ENCODE peak calls at places on chromosome 4, in seven cellular contexts. M is SK-N-SH, A is Panc1, Y is HepG2, I is K562, C is H1, P is GM12878. G is an unnamed sample.

GRCh38 chr4:116702949-116703348 is 382.4 kb downstream of the TRAM1L1 start:
- DNase-seq in M (peak), A (no peak), C (no peak), P (no peak), Y (peak), I (no peak), G (no peak)

GRCh38 chr4:2830632-2831610 is 12.7 kb upstream of the ADD1 start:
- DNase-seq in M (peak), C (no peak), I (no peak), P (no peak), Y (no peak), A (no peak), G (no peak)

GRCh38 chr4:109826719-109827118 is 1.1 kb upstream of the RRH start:
- DNase-seq in P (no peak), M (peak), A (no peak), C (no peak), I (peak), Y (no peak), G (no peak)

GRCh38 chr4:2333356-2333841 is 71.5 kb upstream of the MXD4 start:
- DNase-seq in Y (no peak), P (peak), I (no peak), M (peak), C (no peak), A (no peak), G (no peak)

GRCh38 chr4:125444166-125444565 is 129.4 kb downstream of the FAT4 start:
- DNase-seq in M (no peak), Y (no peak), A (no peak), I (no peak), P (no peak), C (no peak), G (no peak)

GRCh38 chr4:76716020-76716419 is 181.9 kb downstream of the SOWAHB start:
- DNase-seq in P (no peak), A (no peak), C (no peak), I (no peak), Y (no peak), M (no peak), G (no peak)

GRCh38 chr4:172725581-172725980 is 443.0 kb upstream of the GALNT7 start:
- DNase-seq in P (no peak), I (no peak), A (peak), Y (peak), M (no peak), C (no peak), G (no peak)

GRCh38 chr4:58042176-58042575 is 932.0 kb upstream of the IGFBP7 start:
- DNase-seq in C (no peak), A (no peak), M (no peak), I (no peak), P (no peak), Y (no peak), G (no peak)

GRCh38 chr4:31341601-31342375 is 621.6 kb downstream of the PCDH7 start:
- DNase-seq in A (no peak), I (no peak), P (no peak), C (no peak), Y (no peak), M (no peak), G (no peak)

GRCh38 chr4:82913305-82913704 is 12.8 kb downstream of the THAP9 start:
- DNase-seq in M (no peak), Y (no peak), P (no peak), C (no peak), I (no peak), A (no peak), G (no peak)

GRCh38 chr4:38804654-38805295 is at the start of gene TLR1:
- DNase-seq in A (peak), C (no peak), I (no peak), Y (peak), P (peak), M (peak), G (peak)

GRCh38 chr4:74444891-74445642 is at the start of gene AREG:
- DNase-seq in P (peak), M (peak), I (peak), C (peak), Y (peak), A (no peak), G (peak)

GRCh38 chr4:48756689-48757220 is 23.3 kb downstream of the FRYL start:
- DNase-seq in I (no peak), M (no peak), C (no peak), A (no peak), Y (no peak), P (no peak), G (no peak)

GRCh38 chr4:150591284-150591874 is 9.4 kb downstream of the MAB21L2 start:
- DNase-seq in I (no peak), M (no peak), P (no peak), Y (peak), C (no peak), A (no peak), G (no peak)

GRCh38 chr4:76723373-76723772 is 174.6 kb downstream of the SOWAHB start:
- DNase-seq in C (no peak), P (no peak), I (no peak), Y (no peak), M (no peak), A (no peak), G (no peak)

GRCh38 chr4:140335076-140335475 is 38.4 kb upstream of the SCOC start:
- DNase-seq in A (no peak), I (no peak), P (no peak), M (no peak), Y (no peak), C (no peak), G (no peak)

GRCh38 chr4:174352405-174352804 is 68.7 kb downstream of the CEP44 start:
- DNase-seq in Y (no peak), I (no peak), A (no peak), P (no peak), M (no peak), C (no peak), G (no peak)

GRCh38 chr4:87050596-87050995 is 115.8 kb downstream of the AFF1 start:
- DNase-seq in I (no peak), M (no peak), A (no peak), C (no peak), Y (no peak), P (no peak), G (no peak)

GRCh38 chr4:164410401-164410800 is 343.5 kb upstream of the SMIM31 start:
- DNase-seq in M (no peak), Y (no peak), A (no peak), P (no peak), C (no peak), I (no peak), G (no peak)

GRCh38 chr4:47536956-47537355 is 51.9 kb downstream of the ATP10D start:
- DNase-seq in M (no peak), P (no peak), Y (no peak), A (no peak), I (no peak), C (no peak), G (no peak)

GRCh38 chr4:81490761-81491160 is 19.1 kb upstream of the RASGEF1B start:
- DNase-seq in M (no peak), P (no peak), I (no peak), A (no peak), Y (no peak), C (no peak), G (no peak)

GRCh38 chr4:183153190-183153916 is 54.3 kb downstream of the WWC2 start:
- DNase-seq in I (no peak), P (no peak), Y (no peak), A (no peak), M (no peak), C (no peak), G (no peak)

GRCh38 chr4:183249854-183250253 is 70.2 kb downstream of the CLDN22 start:
- DNase-seq in C (no peak), P (no peak), M (peak), A (no peak), Y (peak), I (no peak), G (no peak)

GRCh38 chr4:99887837-99888236 is 6.4 kb downstream of the LAMTOR3 start:
- DNase-seq in P (no peak), I (no peak), M (no peak), A (no peak), C (no peak), Y (no peak), G (no peak)

DNA sequence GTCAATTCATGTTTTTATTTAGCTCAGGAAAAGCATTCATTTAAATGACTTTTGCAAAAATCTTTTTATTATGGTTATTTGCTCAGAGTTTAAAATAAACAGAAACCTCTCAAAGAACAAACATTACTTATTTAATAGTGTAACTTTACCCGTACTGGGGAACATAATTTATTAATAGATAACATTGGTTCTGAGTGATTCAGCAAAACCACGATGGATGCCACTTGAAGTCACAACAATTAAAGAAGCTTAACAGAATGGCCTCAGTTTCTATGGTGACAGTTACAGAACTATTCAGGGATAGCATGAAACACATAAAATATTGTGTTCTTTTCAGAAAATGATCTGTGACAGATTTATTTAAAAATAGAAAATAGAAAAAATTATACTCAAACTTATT is 368.7 kb downstream of the CCSER1 start:
- DNase-seq in P (no peak), A (no peak), M (no peak), Y (no peak), I (no peak), C (no peak), G (no peak)
- TF ChIP-seq SIN3A in P (no peak), A (no peak), M (no peak), Y (no peak), I (no peak), C (no peak), G (no peak)

GRCh38 chr4:67261971-67262370 is 283.3 kb downstream of the CENPC start:
- DNase-seq in M (no peak), Y (no peak), I (no peak), P (no peak), C (no peak), A (no peak), G (no peak)
- TF ChIP-seq SIN3A in M (no peak), Y (no peak), I (no peak), P (no peak), C (no peak), A (no peak), G (no peak)

DNA sequence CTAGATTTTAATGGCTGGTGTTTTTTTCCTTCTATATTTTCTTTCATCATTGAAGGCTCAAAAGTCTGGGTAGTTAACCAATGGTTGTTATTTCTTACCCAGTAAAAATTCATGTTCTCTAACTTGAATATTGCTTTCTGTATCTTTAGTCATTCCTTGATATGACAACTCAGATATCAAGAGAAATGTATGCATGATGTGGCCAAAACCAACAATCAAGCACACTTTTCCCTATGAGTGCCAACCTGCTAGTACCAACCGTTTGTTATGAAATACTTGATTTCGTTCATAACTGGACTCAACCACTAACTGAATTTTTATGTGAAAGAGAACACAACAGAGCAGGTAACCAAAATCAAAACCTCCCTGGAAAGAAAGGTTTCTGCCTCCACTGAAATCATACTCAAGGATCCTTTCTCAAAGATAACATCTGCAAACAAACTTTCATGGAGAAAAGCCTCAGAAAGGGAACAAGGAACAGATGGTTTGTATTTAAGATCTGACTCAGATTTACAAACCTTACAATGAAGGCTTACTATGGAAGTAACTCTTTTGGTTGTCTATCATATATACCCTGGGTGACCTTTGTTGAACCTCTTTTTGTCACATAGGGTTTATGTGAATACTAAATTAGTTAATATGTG is 8.3 kb upstream of the VEGFC start:
- DNase-seq in M (no peak), C (no peak), I (no peak), A (no peak), Y (no peak), P (no peak), G (no peak)
- TF ChIP-seq SIN3A in M (no peak), C (no peak), I (no peak), A (no peak), Y (no peak), P (no peak), G (no peak)

GRCh38 chr4:7186081-7186480 is 6.3 kb upstream of the SORCS2 start:
- DNase-seq in Y (peak), I (peak), M (peak), C (no peak), P (no peak), A (no peak), G (no peak)

GRCh38 chr4:7183161-7183560 is 9.2 kb upstream of the SORCS2 start:
- DNase-seq in I (no peak), A (no peak), Y (no peak), P (no peak), C (no peak), M (no peak), G (no peak)

GRCh38 chr4:7185487-7186030 is 6.8 kb upstream of the SORCS2 start:
- DNase-seq in M (no peak), Y (no peak), I (no peak), P (no peak), C (no peak), A (no peak), G (no peak)

GRCh38 chr4:7186516-7187296 is 5.6 kb upstream of the SORCS2 start:
- DNase-seq in M (no peak), I (no peak), C (no peak), P (no peak), A (no peak), Y (no peak), G (no peak)

DNA sequence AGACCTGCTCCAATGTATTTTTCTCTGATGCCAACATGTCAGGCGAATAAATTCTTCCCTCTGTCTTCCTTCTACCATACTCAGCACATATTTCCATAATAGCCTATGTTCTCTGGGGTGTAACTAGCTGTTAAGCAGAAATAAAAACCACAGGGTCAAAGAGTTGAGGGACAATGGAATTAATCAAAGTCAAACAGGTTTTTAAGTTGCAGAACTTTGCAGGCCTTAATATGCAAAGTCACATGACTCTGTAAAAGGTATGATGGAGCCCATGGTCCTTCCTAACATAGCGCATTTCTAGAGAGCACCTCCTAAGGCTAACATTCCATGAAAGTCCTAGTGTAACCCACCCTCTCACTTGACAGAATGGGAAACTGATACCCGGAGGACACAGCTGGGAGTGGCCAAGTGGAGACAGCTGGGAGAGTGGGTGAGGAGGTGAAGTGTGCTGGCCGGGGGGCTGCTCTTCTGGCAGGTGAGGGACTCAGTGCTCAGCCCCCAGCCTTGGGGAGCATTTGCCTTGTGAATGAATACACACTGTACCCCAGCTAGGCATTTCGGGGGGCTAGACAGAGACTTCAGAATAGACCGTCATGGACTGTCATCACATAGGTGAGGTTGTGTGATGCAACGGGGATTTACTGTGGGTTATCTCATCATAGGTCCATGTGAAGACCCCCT is 8.4 kb upstream of the SORCS2 start:
- DNase-seq in I (no peak), A (no peak), C (no peak), Y (no peak), P (no peak), M (no peak), G (no peak)
- TF ChIP-seq SIN3A in I (no peak), A (no peak), C (no peak), Y (no peak), P (no peak), M (no peak), G (no peak)

GRCh38 chr4:128571747-128572146 is 237.8 kb upstream of the JADE1 start:
- DNase-seq in C (no peak), Y (no peak), I (no peak), M (no peak), P (no peak), A (no peak), G (peak)
- TF ChIP-seq SIN3A in C (no peak), Y (no peak), I (no peak), M (no peak), P (no peak), A (no peak), G (no peak)

GRCh38 chr4:17523626-17524025 is 8.7 kb downstream of the CLRN2 start:
- DNase-seq in M (no peak), A (no peak), Y (no peak), I (no peak), P (no peak), C (no peak), G (no peak)
- TF ChIP-seq SIN3A in M (no peak), A (no peak), Y (no peak), I (no peak), P (no peak), C (no peak), G (no peak)

GRCh38 chr4:620851-621261 is 4.5 kb upstream of the PDE6B start:
- DNase-seq in I (no peak), C (no peak), P (no peak), Y (no peak), M (no peak), A (no peak), G (no peak)

GRCh38 chr4:622996-623913 is 2.1 kb upstream of the PDE6B start:
- DNase-seq in A (no peak), C (no peak), I (no peak), P (no peak), M (no peak), Y (no peak), G (no peak)

GRCh38 chr4:621296-622070 is 3.9 kb upstream of the PDE6B start:
- DNase-seq in C (no peak), I (no peak), P (no peak), A (no peak), M (no peak), Y (no peak), G (no peak)

GRCh38 chr4:623914-624626 is 1.3 kb upstream of the PDE6B start:
- DNase-seq in P (no peak), I (no peak), M (no peak), C (no peak), Y (no peak), A (no peak), G (no peak)

DNA sequence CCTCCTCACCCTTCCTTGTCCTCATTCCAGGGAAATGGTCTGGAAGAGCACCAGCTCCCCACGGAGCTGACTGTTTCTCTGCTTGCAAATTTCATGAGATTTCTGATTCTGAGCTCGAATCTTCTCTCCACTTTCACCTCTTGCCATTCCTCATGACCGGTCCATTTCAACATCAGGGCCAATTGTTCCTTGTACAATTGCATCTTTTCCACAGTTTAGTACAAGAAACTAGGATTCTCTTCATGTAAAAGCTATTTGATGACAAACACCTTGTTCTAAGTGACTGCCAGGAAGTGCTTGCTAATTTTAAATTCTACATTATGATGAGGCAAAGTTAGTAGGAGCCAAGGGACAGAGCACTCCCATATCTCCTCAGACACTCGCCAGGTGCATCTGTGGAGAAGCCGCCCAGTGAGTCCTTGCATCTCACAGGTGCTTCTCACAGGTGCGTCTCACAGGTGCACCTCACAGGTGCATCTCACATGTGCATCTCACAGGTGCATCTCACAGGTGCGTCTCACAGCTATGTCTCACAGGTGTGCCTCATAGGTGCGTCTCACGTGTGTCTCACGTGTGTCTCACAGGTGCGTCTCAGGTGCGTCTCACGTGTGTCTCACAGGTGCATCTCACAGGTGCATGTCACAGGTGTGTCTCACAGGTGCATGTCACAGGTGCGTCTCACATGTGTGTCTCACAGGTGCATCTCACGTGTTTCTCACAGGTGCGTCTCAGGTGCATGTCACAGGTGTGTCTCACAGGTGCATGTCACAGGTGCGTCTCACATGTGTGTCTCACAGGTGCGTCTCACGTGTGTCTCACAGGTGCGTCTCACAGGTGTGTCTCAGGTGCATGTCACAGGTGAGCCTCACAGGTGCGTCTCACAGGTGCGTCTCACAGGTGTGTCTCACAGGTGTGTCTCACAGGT is 3.0 kb upstream of the PDE6B start:
- DNase-seq in A (no peak), I (no peak), Y (no peak), P (no peak), C (no peak), M (no peak), G (no peak)
- TF ChIP-seq SIN3A in A (no peak), I (no peak), Y (no peak), P (no peak), C (no peak), M (no peak), G (no peak)

GRCh38 chr4:186202490-186203140 is 11.2 kb downstream of the CYP4V2 start:
- DNase-seq in C (no peak), M (no peak), A (no peak), I (no peak), P (no peak), Y (no peak), G (no peak)
- TF ChIP-seq SIN3A in C (no peak), M (no peak), A (no peak), I (no peak), P (no peak), Y (no peak), G (no peak)

G was measured in HCT116.